ENCODE peak calls at places on chromosomes 2 and 18, in ten cellular contexts. R is SK-N-SH, C is HepG2, W is spleen, S is Panc1, T is K562, G is transverse colon, Z is suprapubic skin, P is H1, X is breast epithelium. O is an unnamed sample. For H3K4me1, the result is how much of the 10 kb centered on the place peaks cover.

GRCh38 chr2:148237911-148238310 is 217.0 kb downstream of the MBD5 start:
- DNase-seq in R (no peak), C (no peak), W (no peak), S (no peak), T (no peak), G (no peak), Z (no peak), P (no peak), X (no peak), O (no peak)

GRCh38 chr2:170695546-170695925 is 19.6 kb upstream of the SP5 start:
- DNase-seq in R (no peak), C (no peak), W (no peak), S (no peak), T (no peak), G (no peak), Z (no peak), P (no peak), X (no peak), O (no peak)

GRCh38 chr18:67672719-67673118 is 156.2 kb upstream of the DSEL start:
- DNase-seq in R (no peak), C (no peak), W (no peak), S (no peak), T (no peak), G (no peak), Z (no peak), P (no peak), X (no peak), O (no peak)

GRCh38 chr2:166932032-166932431 is 43.8 kb downstream of the XIRP2 start:
- DNase-seq in R (no peak), C (no peak), W (no peak), S (no peak), T (no peak), G (no peak), Z (no peak), P (no peak), X (no peak), O (no peak)

GRCh38 chr2:95025406-95026319 is at the start of gene MAL:
- DNase-seq in R (peak), C (no peak), W (no peak), S (no peak), T (peak), G (no peak), Z (no peak), P (peak), X (no peak), O (peak)

GRCh38 chr18:78986018-78986481 is 6.4 kb downstream of the SALL3 start:
- DNase-seq in R (peak), C (peak), W (no peak), S (peak), T (no peak), G (no peak), Z (no peak), P (peak), X (no peak), O (no peak)

GRCh38 chr2:121649652-121650553 is 641 bp upstream of the CLASP1 start:
- DNase-seq in R (peak), C (peak), W (peak), S (peak), T (peak), G (peak), Z (peak), P (peak), X (peak), O (peak)

GRCh38 chr18:63603772-63604171 is 16.6 kb downstream of the SERPINB13 start:
- DNase-seq in R (no peak), C (no peak), W (no peak), S (no peak), T (no peak), G (no peak), Z (no peak), P (no peak), X (no peak), O (no peak)

GRCh38 chr18:28127763-28128737 is 48.9 kb downstream of the CDH2 start:
- DNase-seq in R (no peak), C (peak), W (no peak), S (no peak), T (no peak), G (no peak), Z (no peak), P (no peak), X (no peak), O (no peak)

GRCh38 chr2:61340242-61340641 is 130.6 kb downstream of the USP34 start:
- DNase-seq in R (no peak), C (no peak), W (no peak), S (peak), T (no peak), G (no peak), Z (no peak), P (no peak), X (no peak), O (no peak)

DNA sequence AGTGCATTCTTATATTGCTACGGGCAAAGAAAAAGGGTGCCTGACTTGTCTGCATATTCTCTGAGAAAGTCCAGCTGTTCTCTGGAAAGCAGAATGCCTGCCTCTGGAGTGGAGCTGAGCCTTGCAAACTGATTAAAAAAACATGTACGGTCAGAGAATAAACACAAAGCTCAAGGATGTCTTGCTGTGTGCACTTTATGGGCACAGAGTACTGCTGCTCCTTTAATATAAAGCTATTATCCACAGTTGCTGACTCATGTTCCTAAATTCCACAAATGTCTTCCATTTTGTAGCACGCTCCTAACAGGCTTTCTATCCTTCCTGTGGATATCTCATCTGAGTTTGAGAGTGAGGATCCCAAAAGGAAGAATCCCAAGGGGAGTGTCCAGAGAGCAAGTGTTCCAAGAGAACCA is 229.0 kb downstream of the MREG start:
- DNase-seq in R (peak), C (no peak), W (no peak), S (no peak), T (no peak), G (no peak), Z (no peak), P (no peak), X (no peak), O (no peak)
- TF ChIP-seq POLR2AphosphoS5 in R (peak), C (no peak), W (no peak), S (no peak), T (no peak), G (peak), Z (no peak), P (no peak), X (no peak), O (peak)

GRCh38 chr2:46548103-46548486 is 68.7 kb downstream of the TMEM247 start:
- DNase-seq in R (no peak), C (no peak), W (peak), S (no peak), T (no peak), G (peak), Z (no peak), P (no peak), X (no peak), O (no peak)

GRCh38 chr2:46547223-46548102 is 68.1 kb downstream of the TMEM247 start:
- DNase-seq in R (no peak), C (peak), W (no peak), S (no peak), T (no peak), G (peak), Z (no peak), P (peak), X (no peak), O (no peak)

GRCh38 chr2:46548521-46549144 is 69.3 kb downstream of the TMEM247 start:
- DNase-seq in R (no peak), C (no peak), W (no peak), S (no peak), T (no peak), G (no peak), Z (no peak), P (no peak), X (no peak), O (no peak)

GRCh38 chr2:46549159-46549902 is 70.0 kb downstream of the TMEM247 start:
- DNase-seq in R (no peak), C (no peak), W (no peak), S (no peak), T (no peak), G (peak), Z (no peak), P (no peak), X (no peak), O (no peak)

DNA sequence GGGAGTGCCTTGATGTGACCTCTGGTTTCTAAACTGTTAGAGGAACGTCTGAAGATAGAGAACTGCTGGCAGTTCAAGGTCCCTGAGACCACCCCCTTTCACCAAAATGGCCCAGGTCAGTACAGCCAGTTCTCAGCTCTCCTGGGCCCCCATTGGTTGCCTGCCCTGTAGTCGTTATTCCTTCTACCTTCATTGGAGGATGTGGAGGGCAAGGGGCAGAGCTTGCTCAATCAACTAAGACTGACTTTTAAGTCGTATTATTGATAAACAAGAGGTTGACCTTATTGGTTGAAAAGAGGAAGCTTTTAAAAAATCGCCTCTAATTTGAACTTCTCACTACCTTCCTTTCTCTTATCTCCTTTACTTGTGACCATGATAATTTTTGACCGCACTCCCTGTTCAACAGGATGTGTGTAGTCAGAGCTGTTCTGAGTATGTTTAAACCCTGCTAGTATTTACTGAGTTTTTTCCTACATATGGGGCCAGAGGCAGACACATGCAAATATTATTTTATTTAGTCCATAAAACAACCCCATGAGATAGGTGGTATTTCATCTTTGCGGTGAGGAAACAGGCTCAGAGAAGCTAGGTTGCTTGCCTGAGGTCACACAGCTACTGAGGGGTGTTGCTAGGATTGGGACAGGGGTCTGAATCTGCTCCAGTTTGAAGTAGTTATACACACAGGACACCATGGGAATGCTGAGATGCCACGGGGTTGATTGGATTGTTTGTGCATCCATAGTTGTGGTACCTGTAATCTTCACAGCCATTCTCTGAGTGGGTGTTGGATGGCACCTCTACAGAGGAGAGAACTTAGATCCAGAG is 65.9 kb downstream of the TMEM247 start:
- DNase-seq in R (no peak), C (no peak), W (no peak), S (no peak), T (peak), G (no peak), Z (no peak), P (peak), X (no peak), O (no peak)
- H3K4me1 ChIP-seq in R (half or more), C (under half), W (half or more), S (under half), T (under half), G (under half), Z (half or more), P (under half), X (under half), O (half or more)

DNA sequence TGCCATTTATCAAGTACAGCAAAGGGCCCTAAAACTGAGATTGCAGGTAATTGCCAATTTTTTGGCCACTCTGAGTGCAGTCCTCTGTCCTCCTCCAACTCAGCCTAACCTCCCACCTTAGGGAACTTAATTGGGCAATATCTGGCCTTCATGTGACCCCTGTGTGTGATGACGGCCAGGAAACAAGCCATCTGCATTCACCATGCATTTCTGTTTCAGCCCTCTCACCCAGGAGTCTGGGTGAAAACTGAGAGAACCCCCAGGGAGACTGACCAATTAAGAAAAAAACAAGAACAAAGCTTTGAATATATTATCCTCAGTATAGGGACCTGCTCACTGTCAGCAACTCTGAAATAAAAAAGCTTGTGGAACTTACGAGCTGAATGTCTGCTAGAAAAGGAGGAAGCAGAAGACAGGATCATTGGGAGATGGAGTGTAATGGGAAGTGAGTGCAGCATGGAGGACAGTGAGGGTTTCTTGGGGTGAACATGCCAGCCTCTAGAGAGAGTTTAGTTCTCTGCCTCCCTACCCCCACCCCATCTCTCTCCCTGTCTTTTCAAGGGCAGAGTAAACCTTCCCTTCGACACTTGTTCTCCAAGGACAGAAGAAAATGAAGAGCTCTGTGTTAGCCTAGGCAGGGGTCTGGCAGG is 9.6 kb downstream of the MAPRE2 start:
- DNase-seq in R (peak), C (no peak), W (no peak), S (no peak), T (no peak), G (no peak), Z (no peak), P (no peak), X (no peak), O (no peak)
- TF ChIP-seq POLR2AphosphoS5 in R (no peak), C (no peak), W (peak), S (no peak), T (no peak), G (no peak), Z (no peak), P (no peak), X (no peak), O (no peak)

GRCh38 chr2:189465478-189465877 is 24.2 kb downstream of the WDR75 start:
- DNase-seq in R (no peak), C (no peak), W (no peak), S (no peak), T (no peak), G (no peak), Z (no peak), P (no peak), X (no peak), O (no peak)

GRCh38 chr2:189466046-189466445 is 24.8 kb downstream of the WDR75 start:
- DNase-seq in R (no peak), C (no peak), W (no peak), S (no peak), T (no peak), G (no peak), Z (no peak), P (no peak), X (no peak), O (no peak)

GRCh38 chr2:189466656-189467055 is 25.4 kb downstream of the WDR75 start:
- DNase-seq in R (peak), C (peak), W (no peak), S (no peak), T (peak), G (no peak), Z (no peak), P (no peak), X (no peak), O (no peak)

GRCh38 chr2:189467160-189467559 is 25.9 kb downstream of the WDR75 start:
- DNase-seq in R (no peak), C (no peak), W (no peak), S (no peak), T (no peak), G (no peak), Z (no peak), P (no peak), X (no peak), O (no peak)

GRCh38 chr2:189467593-189467992 is 26.3 kb downstream of the WDR75 start:
- DNase-seq in R (no peak), C (no peak), W (no peak), S (no peak), T (no peak), G (no peak), Z (no peak), P (no peak), X (no peak), O (no peak)
- H3K4me1 ChIP-seq in R (under half), C (under half), W (under half), S (under half), T (under half), G (under half), Z (under half), P (under half), X (under half), O (under half)

GRCh38 chr2:173584676-173585453 is 230.2 kb downstream of the CDCA7 start:
- DNase-seq in R (no peak), C (no peak), W (no peak), S (no peak), T (no peak), G (no peak), Z (no peak), P (no peak), X (no peak), O (no peak)

GRCh38 chr2:173593109-173593508 is 238.4 kb downstream of the CDCA7 start:
- DNase-seq in R (no peak), C (no peak), W (no peak), S (no peak), T (no peak), G (no peak), Z (no peak), P (no peak), X (no peak), O (no peak)

GRCh38 chr2:173588931-173589369 is 234.3 kb downstream of the CDCA7 start:
- DNase-seq in R (no peak), C (no peak), W (no peak), S (no peak), T (no peak), G (no peak), Z (no peak), P (no peak), X (no peak), O (no peak)

GRCh38 chr2:173589604-173590277 is 235.1 kb downstream of the CDCA7 start:
- DNase-seq in R (no peak), C (no peak), W (no peak), S (peak), T (no peak), G (no peak), Z (no peak), P (no peak), X (no peak), O (no peak)

DNA sequence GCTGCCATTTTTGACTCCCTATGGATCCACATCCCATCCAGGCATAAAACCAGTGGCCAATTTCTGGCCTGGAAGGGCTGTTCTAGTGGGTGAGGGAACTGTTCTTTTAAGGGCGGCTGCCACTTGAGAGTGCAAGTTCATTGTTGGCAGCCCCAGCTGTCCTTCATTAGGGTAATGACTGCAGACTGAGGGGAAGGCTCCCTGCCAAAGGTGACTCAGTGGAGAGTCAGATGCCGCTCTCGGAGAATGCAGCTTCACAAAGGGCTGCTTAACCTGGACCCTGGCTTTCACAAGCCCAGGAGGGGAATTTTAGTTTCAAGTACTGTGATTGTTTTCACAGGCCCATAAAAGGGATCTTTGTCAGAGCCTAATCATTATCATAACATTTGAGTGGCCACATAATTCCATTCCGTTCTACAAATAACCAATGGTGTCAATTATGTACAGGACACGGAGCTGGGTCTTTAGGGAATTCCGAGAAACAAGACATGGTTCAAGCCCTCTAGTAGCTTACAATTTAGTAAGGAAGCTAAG is 235.7 kb downstream of the CDCA7 start:
- DNase-seq in R (peak), C (peak), W (no peak), S (peak), T (no peak), G (no peak), Z (peak), P (no peak), X (no peak), O (peak)
- TF ChIP-seq POLR2AphosphoS5 in R (peak), C (no peak), W (peak), S (peak), T (no peak), G (no peak), Z (no peak), P (no peak), X (no peak), O (no peak)

O was measured in stomach.